ENCODE peak calls at places on chromosomes 5 and 9, in six cellular contexts. C is GM12892, V is HCT116, N is stomach, W is breast epithelium, R is HL-60. B is an unnamed sample.

GRCh38 chr9:93814561-93814960 is 140.6 kb downstream of the BARX1 start:
- DNase-seq in C (no peak), V (no peak), N (no peak), W (no peak), R (no peak), B (no peak)

GRCh38 chr5:432201-432927 is 10.6 kb upstream of the EXOC3 start:
- DNase-seq in C (no peak), V (no peak), N (peak; percentile 20), W (no peak), R (no peak), B (no peak)

GRCh38 chr5:158246661-158247060 is 387.7 kb upstream of the CLINT1 start:
- DNase-seq in C (no peak), V (no peak), N (no peak), W (no peak), R (no peak), B (no peak)

GRCh38 chr9:137972355-137972987 is 94.9 kb downstream of the CACNA1B start:
- DNase-seq in C (no peak), V (no peak), N (no peak), W (no peak), R (no peak), B (no peak)

GRCh38 chr5:54764691-54765090 is 220.7 kb downstream of the ESM1 start:
- DNase-seq in C (no peak), V (no peak), N (no peak), W (no peak), R (no peak), B (no peak)

GRCh38 chr5:2381070-2381469 is 370.4 kb downstream of the IRX2 start:
- DNase-seq in C (no peak), V (no peak), N (no peak), W (no peak), R (no peak), B (no peak)

GRCh38 chr5:157748740-157749461 is 5.4 kb downstream of the LSM11 start:
- DNase-seq in C (no peak), V (no peak), N (no peak), W (no peak), R (no peak), B (no peak)

GRCh38 chr9:134611046-134611445 is 30.6 kb upstream of the COL5A1 start:
- DNase-seq in C (no peak), V (no peak), N (no peak), W (peak; percentile 49), R (no peak), B (peak; percentile 75)

GRCh38 chr5:54823006-54823405 is 162.4 kb downstream of the ESM1 start:
- DNase-seq in C (no peak), V (no peak), N (no peak), W (no peak), R (no peak), B (no peak)

GRCh38 chr9:136604823-136605525 is 57.7 kb upstream of the EGFL7 start:
- DNase-seq in C (no peak), V (no peak), N (peak; percentile 60), W (no peak), R (no peak), B (no peak)

GRCh38 chr5:36459191-36460135 is 146.9 kb upstream of the SLC1A3 start:
- DNase-seq in C (no peak), V (peak; percentile 18), N (no peak), W (no peak), R (peak; percentile 17), B (no peak)

GRCh38 chr5:54573783-54574485 is 56.4 kb downstream of the SNX18 start:
- DNase-seq in C (no peak), V (no peak), N (no peak), W (no peak), R (peak; percentile 10), B (no peak)

GRCh38 chr9:111928342-111928720 is 31.7 kb downstream of the UGCG start:
- DNase-seq in C (no peak), V (no peak), N (no peak), W (no peak), R (no peak), B (no peak)

GRCh38 chr5:125348221-125348692 is 601.8 kb upstream of the ZNF608 start:
- DNase-seq in C (no peak), V (no peak), N (no peak), W (no peak), R (no peak), B (no peak)

GRCh38 chr5:158634713-158635112 is 465.0 kb downstream of the EBF1 start:
- DNase-seq in C (no peak), V (no peak), N (no peak), W (no peak), R (no peak), B (no peak)

GRCh38 chr5:123245689-123246088 is 156.6 kb downstream of the PRDM6 start:
- DNase-seq in C (no peak), V (no peak), N (no peak), W (no peak), R (no peak), B (no peak)

GRCh38 chr5:156783092-156783491 is 67.0 kb upstream of the PPP1R2B start:
- DNase-seq in C (no peak), V (no peak), N (no peak), W (no peak), R (no peak), B (no peak)

GRCh38 chr5:180915924-180916323 is 17.0 kb downstream of the BTNL8 start:
- DNase-seq in C (no peak), V (no peak), N (no peak), W (no peak), R (peak; percentile 67), B (no peak)

GRCh38 chr5:125883223-125883622 is 540.0 kb upstream of the GRAMD2B start:
- DNase-seq in C (no peak), V (no peak), N (no peak), W (no peak), R (no peak), B (peak; percentile 11)

GRCh38 chr9:130824616-130825015 is 10.4 kb upstream of the ABL1 start:
- DNase-seq in C (no peak), V (no peak), N (no peak), W (no peak), R (no peak), B (no peak)

GRCh38 chr9:91179237-91180138 is 182.2 kb downstream of the AUH start:
- DNase-seq in C (no peak), V (no peak), N (peak; percentile 8), W (no peak), R (no peak), B (no peak)

GRCh38 chr5:180366303-180366702 is 13.2 kb upstream of the GFPT2 start:
- DNase-seq in C (no peak), V (no peak), N (no peak), W (no peak), R (no peak), B (no peak)

GRCh38 chr5:463952-464351 is 21.0 kb downstream of the EXOC3 start:
- DNase-seq in C (no peak), V (no peak), N (no peak), W (peak; percentile 22), R (peak; percentile 52), B (no peak)

GRCh38 chr5:149002053-149002452 is 60.8 kb downstream of the SH3TC2 start:
- DNase-seq in C (no peak), V (peak; percentile 44), N (no peak), W (no peak), R (no peak), B (no peak)

GRCh38 chr9:617441-618085 is 223.9 kb upstream of the DMRT1 start:
- DNase-seq in C (no peak), V (no peak), N (no peak), W (no peak), R (no peak), B (no peak)

GRCh38 chr9:616694-617093 is 224.8 kb upstream of the DMRT1 start:
- DNase-seq in C (no peak), V (no peak), N (no peak), W (no peak), R (no peak), B (no peak)

GRCh38 chr9:615756-616155 is 225.7 kb upstream of the DMRT1 start:
- DNase-seq in C (no peak), V (no peak), N (peak; percentile 32), W (no peak), R (no peak), B (peak; percentile 34)

GRCh38 chr9:613771-614347 is 227.6 kb upstream of the DMRT1 start:
- DNase-seq in C (peak; percentile 30), V (peak; percentile 13), N (peak; percentile 75), W (peak; percentile 68), R (peak; percentile 90), B (peak; percentile 83)

DNA sequence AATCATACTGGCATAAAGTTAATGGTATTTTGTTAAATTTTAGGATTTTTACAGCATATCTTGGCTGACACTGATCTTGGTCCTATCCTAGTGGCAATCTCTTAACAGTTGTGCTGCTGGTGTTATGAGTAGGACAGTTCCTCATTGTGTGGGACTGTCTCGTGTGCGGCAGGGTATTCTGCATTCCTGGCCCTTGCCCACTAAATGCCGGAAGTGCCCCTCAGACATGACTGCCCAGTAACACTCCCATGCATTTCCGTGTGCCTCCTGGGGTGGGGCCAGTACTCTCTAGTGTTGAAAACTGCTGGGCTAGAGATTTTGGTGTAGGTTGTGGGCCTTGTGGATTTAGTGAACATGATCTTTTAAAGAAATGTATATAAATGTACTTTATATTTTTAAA is 227.1 kb upstream of the DMRT1 start:
- DNase-seq in C (no peak), V (no peak), N (no peak), W (no peak), R (peak; percentile 48), B (no peak)
- TF ChIP-seq POLR2AphosphoS5 in C (no peak), V (no peak), N (no peak), W (no peak), R (no peak), B (no peak)

GRCh38 chr5:143605403-143606005 is 202.0 kb upstream of the NR3C1 start:
- DNase-seq in C (no peak), V (no peak), N (no peak), W (no peak), R (peak; percentile 83), B (no peak)
- TF ChIP-seq POLR2AphosphoS5 in C (no peak), V (no peak), N (no peak), W (no peak), R (peak; percentile 72), B (no peak)

GRCh38 chr5:85647349-85648127 is 970.2 kb upstream of the COX7C start:
- DNase-seq in C (no peak), V (no peak), N (no peak), W (no peak), R (no peak), B (no peak)
- TF ChIP-seq POLR2AphosphoS5 in C (no peak), V (no peak), N (no peak), W (no peak), R (no peak), B (no peak)

DNA sequence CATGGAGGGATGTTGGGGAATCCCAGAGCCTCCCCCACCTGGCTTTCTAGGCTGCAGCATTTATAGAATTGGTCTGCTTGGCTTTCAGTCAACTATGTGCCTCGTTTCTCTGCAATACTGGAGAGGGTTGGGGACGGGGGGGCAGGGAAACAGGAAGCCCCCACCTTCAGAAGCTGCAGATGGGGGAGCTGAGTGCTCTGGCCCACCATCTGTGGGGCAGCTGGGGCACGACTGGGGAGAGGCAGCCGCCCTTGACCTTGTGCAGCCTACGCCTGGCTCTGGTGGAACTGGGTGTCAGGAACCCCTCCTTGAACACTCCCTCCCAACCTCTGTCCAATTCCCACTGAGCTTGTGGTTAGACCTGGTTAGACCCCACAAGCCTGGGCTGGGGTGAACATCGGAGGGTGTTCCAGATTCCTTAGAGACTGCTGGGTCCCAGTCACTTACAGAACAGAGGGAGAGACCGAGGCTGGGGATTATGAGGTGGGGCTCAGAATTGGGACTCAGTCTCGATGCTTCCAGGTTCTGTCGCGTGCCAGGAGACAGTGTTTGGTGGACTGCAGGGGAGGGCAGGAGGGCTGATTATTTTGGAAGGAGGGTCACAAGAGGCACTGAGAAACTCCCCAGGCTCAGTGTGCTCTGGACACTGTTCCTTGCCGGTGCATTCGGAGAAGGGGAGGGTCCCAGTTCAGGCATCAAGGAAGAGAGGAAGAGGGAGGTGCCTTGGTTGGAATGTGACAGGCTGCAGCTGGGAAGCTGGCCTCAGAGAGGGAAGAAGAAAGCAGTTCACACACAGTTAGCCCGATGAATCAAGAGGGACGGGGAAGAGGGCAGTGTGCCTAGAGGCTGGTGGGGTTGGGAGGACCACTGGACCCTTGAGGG is 25.6 kb downstream of the COL27A1 start:
- DNase-seq in C (no peak), V (no peak), N (no peak), W (no peak), R (no peak), B (no peak)
- TF ChIP-seq POLR2AphosphoS5 in C (no peak), V (no peak), N (no peak), W (no peak), R (no peak), B (no peak)

B was measured in prostate gland.